ENCODE peak calls at places on chromosomes 4 and X, in five cellular contexts. One of them, this sample, is unnamed.

GRCh38 chrX:68114573-68115199 is 318.6 kb downstream of the OPHN1 start:
- DNase-seq in PC-3: peak
- DNase-seq in IMR-90: peak
- DNase-seq in kidney epithelial cell: no peak
- DNase-seq in thyroid gland: no peak
- DNase-seq in this sample: peak

GRCh38 chrX:2243913-2244460 is 256.8 kb downstream of the DHRSX start:
- DNase-seq in PC-3: no peak
- DNase-seq in IMR-90: peak
- DNase-seq in kidney epithelial cell: no peak
- DNase-seq in thyroid gland: no peak
- DNase-seq in this sample: peak

GRCh38 chrX:35858916-35859315 is 60.6 kb upstream of the CFAP47 start:
- DNase-seq in PC-3: no peak
- DNase-seq in IMR-90: no peak
- DNase-seq in kidney epithelial cell: no peak
- DNase-seq in thyroid gland: no peak
- DNase-seq in this sample: no peak

GRCh38 chrX:13471269-13471668 is 98.1 kb upstream of the EGFL6 start:
- DNase-seq in PC-3: no peak
- DNase-seq in IMR-90: no peak
- DNase-seq in kidney epithelial cell: no peak
- DNase-seq in thyroid gland: no peak
- DNase-seq in this sample: no peak

GRCh38 chrX:8314881-8315280 is 143.8 kb upstream of the VCX2 start:
- DNase-seq in PC-3: no peak
- DNase-seq in IMR-90: no peak
- DNase-seq in kidney epithelial cell: no peak
- DNase-seq in thyroid gland: no peak
- DNase-seq in this sample: no peak

GRCh38 chr4:26736621-26737020 is 124.0 kb upstream of the STIM2 start:
- DNase-seq in PC-3: no peak
- DNase-seq in IMR-90: peak
- DNase-seq in kidney epithelial cell: no peak
- DNase-seq in thyroid gland: no peak
- DNase-seq in this sample: peak

GRCh38 chr4:2058264-2059033 is 678 bp upstream of the NAT8L start:
- DNase-seq in PC-3: no peak
- DNase-seq in IMR-90: no peak
- DNase-seq in kidney epithelial cell: no peak
- DNase-seq in thyroid gland: peak
- DNase-seq in this sample: no peak

GRCh38 chrX:127112726-127113125 is 293.2 kb downstream of the PRR32 start:
- DNase-seq in PC-3: no peak
- DNase-seq in IMR-90: no peak
- DNase-seq in kidney epithelial cell: no peak
- DNase-seq in thyroid gland: no peak
- DNase-seq in this sample: no peak

GRCh38 chr4:123649248-123649643 is 252.7 kb downstream of the SPRY1 start:
- DNase-seq in PC-3: no peak
- DNase-seq in IMR-90: no peak
- DNase-seq in kidney epithelial cell: no peak
- DNase-seq in thyroid gland: no peak
- DNase-seq in this sample: no peak

GRCh38 chr4:7539659-7540058 is 104.9 kb upstream of the PSAPL1 start:
- DNase-seq in PC-3: peak
- DNase-seq in IMR-90: no peak
- DNase-seq in kidney epithelial cell: no peak
- DNase-seq in thyroid gland: no peak
- DNase-seq in this sample: no peak

GRCh38 chr4:74258949-74259348 is 49.3 kb upstream of the EPGN start:
- DNase-seq in PC-3: peak
- DNase-seq in IMR-90: peak
- DNase-seq in kidney epithelial cell: no peak
- DNase-seq in thyroid gland: peak
- DNase-seq in this sample: peak

GRCh38 chr4:55503164-55503563 is 43.5 kb downstream of the CLOCK start:
- DNase-seq in PC-3: peak
- DNase-seq in IMR-90: peak
- DNase-seq in kidney epithelial cell: peak
- DNase-seq in thyroid gland: no peak
- DNase-seq in this sample: peak

GRCh38 chr4:26023191-26023972 is 109.4 kb downstream of the SMIM20 start:
- DNase-seq in PC-3: peak
- DNase-seq in IMR-90: no peak
- DNase-seq in kidney epithelial cell: no peak
- DNase-seq in thyroid gland: no peak
- DNase-seq in this sample: peak

GRCh38 chr4:48141048-48141447 is 7.0 kb upstream of the TXK start:
- DNase-seq in PC-3: peak
- DNase-seq in IMR-90: peak
- DNase-seq in kidney epithelial cell: no peak
- DNase-seq in thyroid gland: no peak
- DNase-seq in this sample: peak

GRCh38 chr4:135434936-135435335 is 1233.3 kb upstream of the PABPC4L start:
- DNase-seq in PC-3: peak
- DNase-seq in IMR-90: no peak
- DNase-seq in kidney epithelial cell: no peak
- DNase-seq in thyroid gland: no peak
- DNase-seq in this sample: no peak

GRCh38 chr4:137125011-137125410 is 407.3 kb downstream of the PCDH18 start:
- DNase-seq in PC-3: peak
- DNase-seq in IMR-90: peak
- DNase-seq in kidney epithelial cell: no peak
- DNase-seq in thyroid gland: no peak
- DNase-seq in this sample: peak

GRCh38 chr4:137129471-137130244 is 402.6 kb downstream of the PCDH18 start:
- DNase-seq in PC-3: no peak
- DNase-seq in IMR-90: peak
- DNase-seq in kidney epithelial cell: no peak
- DNase-seq in thyroid gland: no peak
- DNase-seq in this sample: peak

GRCh38 chr4:137122876-137123275 is 409.4 kb downstream of the PCDH18 start:
- DNase-seq in PC-3: no peak
- DNase-seq in IMR-90: no peak
- DNase-seq in kidney epithelial cell: no peak
- DNase-seq in thyroid gland: no peak
- DNase-seq in this sample: no peak

GRCh38 chr4:137124278-137124932 is 407.9 kb downstream of the PCDH18 start:
- DNase-seq in PC-3: peak
- DNase-seq in IMR-90: peak
- DNase-seq in kidney epithelial cell: peak
- DNase-seq in thyroid gland: no peak
- DNase-seq in this sample: peak
- TF ChIP-seq CTCF in PC-3: peak
- TF ChIP-seq CTCF in IMR-90: peak
- TF ChIP-seq CTCF in kidney epithelial cell: peak
- TF ChIP-seq CTCF in thyroid gland: no peak
- TF ChIP-seq CTCF in this sample: peak

GRCh38 chr4:105088110-105088879 is 58.4 kb upstream of the TET2 start:
- DNase-seq in PC-3: peak
- DNase-seq in IMR-90: peak
- DNase-seq in kidney epithelial cell: peak
- DNase-seq in thyroid gland: no peak
- DNase-seq in this sample: peak
- H3K4me3 ChIP-seq in PC-3: no peak
- H3K4me3 ChIP-seq in IMR-90: peak
- H3K4me3 ChIP-seq in kidney epithelial cell: no peak
- H3K4me3 ChIP-seq in thyroid gland: no peak
- H3K4me3 ChIP-seq in this sample: peak

DNA sequence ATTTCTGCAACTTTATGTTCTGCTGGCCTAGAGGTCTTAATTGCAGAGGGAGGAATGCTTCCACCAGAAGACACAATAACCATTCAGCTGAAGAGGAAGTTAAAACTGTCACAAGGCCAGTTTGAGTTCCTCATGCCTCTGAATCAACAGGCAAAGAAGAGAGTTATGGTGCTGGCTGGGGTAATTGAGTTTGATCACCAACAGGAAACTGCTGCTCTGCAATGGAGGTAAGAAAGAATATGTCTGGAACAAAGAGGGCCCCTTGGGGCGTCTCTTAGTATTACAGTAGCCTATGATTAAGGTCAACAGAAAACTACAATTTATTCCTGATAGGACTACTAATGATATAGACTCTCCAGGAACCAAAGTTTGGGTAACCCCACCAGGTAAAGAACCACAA is 744.0 kb downstream of the FSTL5 start:
- DNase-seq in PC-3: peak
- DNase-seq in IMR-90: no peak
- DNase-seq in kidney epithelial cell: no peak
- DNase-seq in thyroid gland: no peak
- DNase-seq in this sample: no peak
- TF ChIP-seq CTCF in PC-3: peak
- TF ChIP-seq CTCF in IMR-90: no peak
- TF ChIP-seq CTCF in kidney epithelial cell: peak
- TF ChIP-seq CTCF in thyroid gland: no peak
- TF ChIP-seq CTCF in this sample: no peak

GRCh38 chrX:34632404-34632803 is 24.7 kb downstream of the TMEM47 start:
- DNase-seq in PC-3: no peak
- DNase-seq in IMR-90: no peak
- DNase-seq in kidney epithelial cell: no peak
- DNase-seq in thyroid gland: no peak
- DNase-seq in this sample: no peak
- H3K4me3 ChIP-seq in PC-3: no peak
- H3K4me3 ChIP-seq in IMR-90: no peak
- H3K4me3 ChIP-seq in kidney epithelial cell: no peak
- H3K4me3 ChIP-seq in thyroid gland: no peak
- H3K4me3 ChIP-seq in this sample: no peak

GRCh38 chr4:189198624-189199023 is 742.0 kb upstream of the FRG1 start:
- DNase-seq in PC-3: no peak
- DNase-seq in IMR-90: no peak
- DNase-seq in kidney epithelial cell: no peak
- DNase-seq in thyroid gland: no peak
- DNase-seq in this sample: no peak

GRCh38 chr4:189202869-189203271 is 737.8 kb upstream of the FRG1 start:
- DNase-seq in PC-3: peak
- DNase-seq in IMR-90: peak
- DNase-seq in kidney epithelial cell: no peak
- DNase-seq in thyroid gland: no peak
- DNase-seq in this sample: peak

GRCh38 chr4:189200346-189200745 is 740.3 kb upstream of the FRG1 start:
- DNase-seq in PC-3: no peak
- DNase-seq in IMR-90: no peak
- DNase-seq in kidney epithelial cell: no peak
- DNase-seq in thyroid gland: no peak
- DNase-seq in this sample: no peak

GRCh38 chr4:189204616-189205015 is 736.1 kb upstream of the FRG1 start:
- DNase-seq in PC-3: no peak
- DNase-seq in IMR-90: no peak
- DNase-seq in kidney epithelial cell: no peak
- DNase-seq in thyroid gland: no peak
- DNase-seq in this sample: no peak

GRCh38 chr4:189202182-189202868 is 738.3 kb upstream of the FRG1 start:
- DNase-seq in PC-3: peak
- DNase-seq in IMR-90: peak
- DNase-seq in kidney epithelial cell: no peak
- DNase-seq in thyroid gland: peak
- DNase-seq in this sample: peak
- TF ChIP-seq CTCF in PC-3: peak
- TF ChIP-seq CTCF in IMR-90: peak
- TF ChIP-seq CTCF in kidney epithelial cell: peak
- TF ChIP-seq CTCF in thyroid gland: peak
- TF ChIP-seq CTCF in this sample: peak

GRCh38 chr4:174563399-174563798 is 41.1 kb upstream of the HPGD start:
- DNase-seq in PC-3: no peak
- DNase-seq in IMR-90: no peak
- DNase-seq in kidney epithelial cell: no peak
- DNase-seq in thyroid gland: no peak
- DNase-seq in this sample: no peak

GRCh38 chr4:174555793-174556630 is 33.7 kb upstream of the HPGD start:
- DNase-seq in PC-3: no peak
- DNase-seq in IMR-90: no peak
- DNase-seq in kidney epithelial cell: no peak
- DNase-seq in thyroid gland: no peak
- DNase-seq in this sample: no peak

GRCh38 chr4:174559894-174560293 is 37.6 kb upstream of the HPGD start:
- DNase-seq in PC-3: no peak
- DNase-seq in IMR-90: no peak
- DNase-seq in kidney epithelial cell: no peak
- DNase-seq in thyroid gland: no peak
- DNase-seq in this sample: no peak

GRCh38 chr4:174564529-174564928 is 42.2 kb upstream of the HPGD start:
- DNase-seq in PC-3: no peak
- DNase-seq in IMR-90: no peak
- DNase-seq in kidney epithelial cell: no peak
- DNase-seq in thyroid gland: no peak
- DNase-seq in this sample: no peak

GRCh38 chr4:174561556-174561955 is 39.3 kb upstream of the HPGD start:
- DNase-seq in PC-3: peak
- DNase-seq in IMR-90: no peak
- DNase-seq in kidney epithelial cell: no peak
- DNase-seq in thyroid gland: no peak
- DNase-seq in this sample: no peak
- H3K4me3 ChIP-seq in PC-3: no peak
- H3K4me3 ChIP-seq in IMR-90: no peak
- H3K4me3 ChIP-seq in kidney epithelial cell: no peak
- H3K4me3 ChIP-seq in thyroid gland: no peak
- H3K4me3 ChIP-seq in this sample: no peak

This sample was measured in foreskin fibroblast.